ENCODE peak calls at places on chromosome 20, in four cellular contexts. F is AG04450, C is lower lobe of right lung, A is tibial artery. Z is an unnamed sample.
A peak's percentile ranks its signal among the peaks of the same experiment; 100 is the strongest.

GRCh38 chr20:21147593-21147992 is 21.7 kb downstream of the KIZ start:
- DNase-seq in F (no peak), C (no peak), A (no peak), Z (no peak)

GRCh38 chr20:18287546-18287914 is 797 bp upstream of the ZNF133 start:
- DNase-seq in F (no peak), C (peak; percentile 58), A (no peak), Z (no peak)

GRCh38 chr20:43955244-43956191 is 40.9 kb downstream of the TOX2 start:
- DNase-seq in F (peak; percentile 62), C (no peak), A (peak; percentile 35), Z (no peak)

GRCh38 chr20:49276895-49277785 is 717 bp downstream of the ZNFX1 start:
- DNase-seq in F (no peak), C (peak; percentile 64), A (peak; percentile 38), Z (peak; percentile 62)

GRCh38 chr20:32509639-32510066 is 75.5 kb downstream of the NOL4L start:
- DNase-seq in F (no peak), C (no peak), A (no peak), Z (no peak)

GRCh38 chr20:48219306-48219705 is 434.0 kb upstream of the SULF2 start:
- DNase-seq in F (no peak), C (no peak), A (no peak), Z (no peak)

GRCh38 chr20:19288061-19288460 is 75.6 kb downstream of the SLC24A3 start:
- DNase-seq in F (no peak), C (no peak), A (no peak), Z (no peak)

GRCh38 chr20:48307277-48307676 is 520.5 kb downstream of the PREX1 start:
- DNase-seq in F (no peak), C (no peak), A (no peak), Z (no peak)

GRCh38 chr20:47726632-47727031 is 58.6 kb downstream of the SULF2 start:
- DNase-seq in F (no peak), C (no peak), A (no peak), Z (no peak)

GRCh38 chr20:23336476-23336875 is 14.1 kb upstream of the NXT1 start:
- DNase-seq in F (no peak), C (no peak), A (no peak), Z (no peak)

GRCh38 chr20:64083380-64084208 is 604 bp downstream of the LKAAEAR1 start:
- DNase-seq in F (no peak), C (peak; percentile 88), A (no peak), Z (peak; percentile 68)

GRCh38 chr20:4951299-4951698 is 50.0 kb downstream of the SLC23A2 start:
- DNase-seq in F (no peak), C (no peak), A (peak; percentile 51), Z (peak; percentile 64)

GRCh38 chr20:40996326-40996725 is 32.3 kb upstream of the TOP1 start:
- DNase-seq in F (no peak), C (no peak), A (no peak), Z (no peak)

GRCh38 chr20:48266571-48266970 is 481.3 kb upstream of the SULF2 start:
- DNase-seq in F (no peak), C (no peak), A (no peak), Z (no peak)

GRCh38 chr20:51169813-51170212 is 146.9 kb upstream of the KCNG1 start:
- DNase-seq in F (no peak), C (no peak), A (no peak), Z (peak; percentile 2)

GRCh38 chr20:62350098-62350628 is 16.9 kb downstream of the LAMA5 start:
- DNase-seq in F (no peak), C (peak; percentile 80), A (no peak), Z (no peak)

GRCh38 chr20:64168381-64169088 is 4.3 kb downstream of the MYT1 start:
- DNase-seq in F (no peak), C (peak; percentile 24), A (no peak), Z (no peak)

DNA sequence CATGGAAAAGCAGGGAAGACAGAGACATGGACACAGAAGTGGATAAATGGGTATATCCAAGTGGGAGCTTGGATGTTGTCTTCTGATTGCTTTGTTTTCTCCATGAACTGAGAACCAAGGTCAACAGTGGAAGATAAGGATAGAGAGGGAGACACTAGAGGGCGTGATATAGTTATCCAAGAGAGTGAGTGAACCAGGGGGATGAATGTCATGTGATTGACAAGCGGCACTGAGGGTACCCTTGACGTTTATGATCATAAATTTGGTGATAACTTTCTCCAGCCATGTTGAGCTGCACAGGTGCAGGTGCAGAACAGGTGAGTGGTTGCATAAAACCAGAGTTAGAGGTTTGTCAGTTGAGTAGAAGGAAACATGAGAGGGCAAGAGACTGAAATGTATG is 20.7 kb downstream of the EBF4 start:
- DNase-seq in F (no peak), C (no peak), A (no peak), Z (peak; percentile 13)
- TF ChIP-seq CTCF in F (peak; percentile 4), C (peak; percentile 19), A (no peak), Z (no peak)

GRCh38 chr20:57243480-57244220 is 22.8 kb downstream of the BMP7 start:
- DNase-seq in F (no peak), C (no peak), A (no peak), Z (no peak)
- TF ChIP-seq CTCF in F (no peak), C (no peak), A (no peak), Z (no peak)

GRCh38 chr20:42588847-42589246 is 600.9 kb downstream of the PTPRT start:
- DNase-seq in F (no peak), C (no peak), A (no peak), Z (no peak)

GRCh38 chr20:42594659-42595058 is 595.0 kb downstream of the PTPRT start:
- DNase-seq in F (no peak), C (no peak), A (no peak), Z (no peak)

GRCh38 chr20:42587427-42587826 is 602.3 kb downstream of the PTPRT start:
- DNase-seq in F (no peak), C (no peak), A (no peak), Z (no peak)

GRCh38 chr20:42595625-42596024 is 594.1 kb downstream of the PTPRT start:
- DNase-seq in F (no peak), C (no peak), A (no peak), Z (no peak)

DNA sequence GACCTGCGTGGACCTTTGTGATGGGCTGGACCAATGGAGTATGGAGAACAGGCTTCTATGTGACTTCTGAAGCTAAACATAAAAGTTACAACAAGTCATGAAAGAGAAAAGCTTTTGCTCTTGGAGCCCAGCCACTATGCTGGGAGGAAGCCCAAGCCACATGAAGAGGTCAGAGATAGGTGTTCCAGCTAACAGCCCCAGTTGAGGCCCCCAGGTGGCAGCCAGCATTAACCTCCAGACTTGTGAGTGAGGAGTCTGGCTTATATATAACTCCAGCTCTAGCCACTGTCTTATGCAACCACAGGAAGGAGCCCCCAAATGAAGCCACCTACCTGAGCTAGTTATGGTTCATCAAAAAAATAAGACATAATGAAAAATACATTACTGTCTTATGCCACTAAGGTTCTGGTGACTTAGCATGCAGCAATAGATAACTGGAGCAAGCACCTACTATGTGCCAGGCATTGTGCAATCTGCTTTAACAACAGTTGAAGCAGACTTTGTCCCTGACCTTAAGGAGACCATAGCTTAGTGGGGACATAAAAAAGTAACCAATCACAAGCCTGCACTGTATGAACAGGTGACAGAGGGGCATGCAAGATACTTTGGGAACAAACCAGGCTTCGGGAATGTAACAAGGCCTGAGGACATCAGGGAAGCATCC is 599.6 kb downstream of the PTPRT start:
- DNase-seq in F (no peak), C (no peak), A (no peak), Z (no peak)
- TF ChIP-seq CTCF in F (no peak), C (no peak), A (no peak), Z (no peak)

DNA sequence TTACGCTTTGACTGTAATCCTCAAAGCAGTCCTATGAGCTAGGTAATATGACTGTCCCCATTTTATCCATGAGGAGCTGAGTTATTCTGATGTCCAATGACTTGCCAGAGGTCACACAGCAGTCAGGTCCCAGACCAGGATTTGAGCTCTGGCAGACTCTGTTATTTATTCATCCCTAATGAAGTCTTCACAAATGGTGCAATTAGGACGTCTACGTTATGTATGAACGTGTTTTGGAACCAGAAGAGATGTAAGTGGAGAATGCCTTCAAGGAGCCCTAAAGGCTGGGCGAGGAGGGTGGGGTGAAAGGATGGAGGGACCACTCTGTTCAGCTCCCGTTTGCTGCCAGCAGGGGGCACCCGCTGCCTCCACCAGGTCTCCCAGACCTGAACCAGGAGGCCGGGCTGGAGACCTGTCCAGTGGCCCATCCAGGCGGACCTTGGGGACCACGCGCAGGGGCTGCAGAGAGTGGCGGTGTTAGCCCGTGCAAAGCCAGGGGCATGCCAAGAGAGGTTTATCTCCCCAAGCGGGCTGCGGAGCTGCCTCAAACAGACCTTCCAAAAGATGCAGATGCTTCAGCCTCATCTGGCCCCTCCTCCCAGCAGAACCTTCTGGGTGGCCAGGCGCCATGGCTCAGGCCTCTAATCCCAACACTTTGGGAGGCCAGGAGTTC is 15.2 kb upstream of the ZNF335 start:
- DNase-seq in F (no peak), C (peak; percentile 87), A (peak; percentile 55), Z (no peak)
- TF ChIP-seq CTCF in F (peak; percentile 80), C (peak; percentile 92), A (peak; percentile 57), Z (peak; percentile 36)

GRCh38 chr20:33521461-33521860 is 31.6 kb downstream of the CBFA2T2 start:
- DNase-seq in F (no peak), C (no peak), A (no peak), Z (no peak)

GRCh38 chr20:33518071-33518470 is 28.2 kb downstream of the CBFA2T2 start:
- DNase-seq in F (no peak), C (no peak), A (no peak), Z (no peak)

GRCh38 chr20:33516882-33517281 is 27.0 kb downstream of the CBFA2T2 start:
- DNase-seq in F (no peak), C (no peak), A (no peak), Z (no peak)

GRCh38 chr20:33515569-33516216 is 25.8 kb downstream of the CBFA2T2 start:
- DNase-seq in F (no peak), C (no peak), A (no peak), Z (no peak)
- TF ChIP-seq CTCF in F (peak; percentile 43), C (no peak), A (no peak), Z (no peak)

GRCh38 chr20:36604952-36605308 is 649 bp upstream of the RAB5IF start:
- DNase-seq in F (no peak), C (peak; percentile 64), A (peak; percentile 43), Z (peak; percentile 63)

GRCh38 chr20:36606171-36607116 is 865 bp downstream of the RAB5IF start:
- DNase-seq in F (no peak), C (peak; percentile 75), A (no peak), Z (no peak)

GRCh38 chr20:36605309-36606170 is at the start of gene RAB5IF:
- DNase-seq in F (peak; percentile 98), C (peak; percentile 99), A (peak; percentile 98), Z (peak; percentile 99)

DNA sequence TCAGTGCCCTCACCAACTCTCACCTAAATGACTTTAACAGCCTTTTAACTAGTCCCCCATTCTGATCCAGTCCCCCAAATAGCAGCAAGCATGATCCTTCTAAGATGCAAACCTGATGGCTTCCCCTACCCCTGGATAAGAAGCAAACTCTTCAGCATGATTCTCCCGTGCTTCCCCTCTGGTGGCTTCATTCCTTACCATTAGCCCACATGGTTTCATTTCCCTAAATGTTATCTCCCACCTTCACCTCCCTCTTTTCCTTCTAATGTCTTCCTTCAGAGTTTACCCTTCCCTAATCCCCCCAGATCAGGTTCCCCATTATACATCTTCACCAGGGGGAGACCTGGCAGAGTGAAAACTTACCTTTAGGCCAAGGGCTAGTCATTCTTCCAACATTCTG is 4.0 kb upstream of the RAB5IF start:
- DNase-seq in F (no peak), C (no peak), A (no peak), Z (no peak)
- TF ChIP-seq CTCF in F (no peak), C (no peak), A (no peak), Z (no peak)

Z was measured in right atrium auricular region.